ENCODE peak calls at places on chromosomes 13 and 19, in four cellular contexts. T is H1, L is K562, W is HepG2. H is an unnamed sample.

GRCh38 chr19:10328558-10329429 is 4.5 kb downstream of the RAVER1 start:
- DNase-seq in T (no peak), L (no peak), W (no peak), H (no peak)

GRCh38 chr13:29523199-29523931 is 72.1 kb downstream of the SLC7A1 start:
- DNase-seq in T (no peak), L (no peak), W (no peak), H (no peak)

GRCh38 chr19:17325881-17326594 is 8.6 kb downstream of the ANO8 start:
- DNase-seq in T (no peak), L (no peak), W (no peak), H (no peak)

GRCh38 chr13:40316301-40316700 is 350.1 kb downstream of the FOXO1 start:
- DNase-seq in T (no peak), L (no peak), W (no peak), H (no peak)

GRCh38 chr19:14561832-14562351 is 10.0 kb downstream of the NDUFB7 start:
- DNase-seq in T (no peak), L (no peak), W (no peak), H (no peak)

GRCh38 chr19:29845576-29846176 is 33.9 kb downstream of the CCNE1 start:
- DNase-seq in T (no peak), L (peak), W (no peak), H (peak)

GRCh38 chr13:110421696-110422395 is 114.8 kb downstream of the COL4A2 start:
- DNase-seq in T (no peak), L (no peak), W (no peak), H (no peak)

GRCh38 chr13:48626726-48627451 is 26.8 kb upstream of the CYSLTR2 start:
- DNase-seq in T (no peak), L (no peak), W (peak), H (no peak)

GRCh38 chr13:51739403-51740112 is 64.4 kb downstream of the DHRS12 start:
- DNase-seq in T (no peak), L (no peak), W (no peak), H (no peak)

GRCh38 chr13:51955281-51955771 is 55.9 kb downstream of the ATP7B start:
- DNase-seq in T (no peak), L (peak), W (no peak), H (no peak)

GRCh38 chr13:23514076-23514475 is 56.1 kb upstream of the TNFRSF19 start:
- DNase-seq in T (no peak), L (no peak), W (no peak), H (no peak)

GRCh38 chr19:46404884-46405658 is 8.3 kb downstream of the CCDC8 start:
- DNase-seq in T (no peak), L (peak), W (peak), H (peak)

GRCh38 chr13:114131581-114132418 is 623 bp downstream of the RASA3 start:
- DNase-seq in T (no peak), L (peak), W (no peak), H (peak)

GRCh38 chr19:3556978-3557460 is 367 bp downstream of the MFSD12 start:
- DNase-seq in T (no peak), L (peak), W (no peak), H (no peak)

GRCh38 chr19:33468361-33469170 is 53.0 kb downstream of the PEPD start:
- DNase-seq in T (no peak), L (no peak), W (no peak), H (no peak)

GRCh38 chr19:44677019-44677809 is 5.9 kb downstream of the CEACAM19 start:
- DNase-seq in T (peak), L (peak), W (no peak), H (peak)

GRCh38 chr13:92390217-92390616 is 836.4 kb upstream of the GPC6 start:
- DNase-seq in T (no peak), L (no peak), W (no peak), H (no peak)

GRCh38 chr13:55439450-55439849 is 1701.3 kb upstream of the PRR20A start:
- DNase-seq in T (no peak), L (no peak), W (no peak), H (no peak)

GRCh38 chr13:21318891-21319532 is 140.1 kb downstream of the ZDHHC20 start:
- DNase-seq in T (no peak), L (no peak), W (no peak), H (no peak)

GRCh38 chr19:6450166-6450565 is 9.4 kb downstream of the SLC25A23 start:
- DNase-seq in T (no peak), L (no peak), W (no peak), H (no peak)

GRCh38 chr13:54573186-54573585 is 1544.6 kb downstream of the OLFM4 start:
- DNase-seq in T (no peak), L (no peak), W (no peak), H (no peak)

GRCh38 chr13:72437458-72437857 is 290.0 kb downstream of the MZT1 start:
- DNase-seq in T (no peak), L (no peak), W (no peak), H (no peak)

GRCh38 chr19:40612831-40613668 is 11.9 kb downstream of the LTBP4 start:
- DNase-seq in T (peak), L (peak), W (no peak), H (peak)

GRCh38 chr19:43789029-43789428 is 8.3 kb upstream of the KCNN4 start:
- DNase-seq in T (no peak), L (peak), W (no peak), H (no peak)

GRCh38 chr19:32599736-32600157 is 18.8 kb downstream of the PDCD5 start:
- DNase-seq in T (no peak), L (peak), W (peak), H (peak)

GRCh38 chr19:51632126-51632525 is 1.9 kb upstream of the SIGLEC5 start:
- DNase-seq in T (no peak), L (no peak), W (no peak), H (no peak)

GRCh38 chr19:51640371-51640770 is 6.3 kb downstream of the SIGLEC14 start:
- DNase-seq in T (no peak), L (no peak), W (no peak), H (no peak)

GRCh38 chr19:51639916-51640315 is 6.7 kb downstream of the SIGLEC14 start:
- DNase-seq in T (no peak), L (no peak), W (no peak), H (no peak)

GRCh38 chr19:51641648-51642047 is 5.0 kb downstream of the SIGLEC14 start:
- DNase-seq in T (no peak), L (no peak), W (no peak), H (no peak)

DNA sequence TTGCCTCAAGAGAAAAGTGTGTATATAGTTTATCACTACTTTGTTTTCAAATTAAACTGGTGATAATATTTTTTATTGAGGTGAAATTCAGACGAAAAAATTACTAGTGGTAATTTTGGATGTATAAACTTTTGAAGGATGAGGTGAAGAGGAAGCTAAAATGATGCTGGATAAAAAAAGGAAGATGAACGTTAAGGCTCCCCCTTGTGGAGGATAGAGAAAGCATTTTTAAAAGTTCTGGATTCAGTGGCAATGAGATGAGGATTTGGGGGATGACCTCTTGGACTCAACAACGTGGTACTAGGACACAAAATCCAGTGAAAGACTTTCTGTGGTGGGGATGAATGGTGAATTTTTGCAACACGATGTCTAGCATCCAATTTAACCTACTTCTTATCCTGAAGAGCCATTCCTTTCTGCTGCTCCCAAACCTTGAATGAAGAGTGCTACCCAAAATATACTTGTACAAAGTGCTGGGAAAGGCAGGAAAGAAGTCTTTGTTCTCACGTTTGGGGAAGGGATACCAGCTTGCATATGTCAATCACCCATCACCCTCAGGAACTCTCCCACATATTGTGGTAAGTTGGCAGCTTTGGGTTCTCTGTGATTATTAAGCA is 7.3 kb upstream of the SIGLEC5 start:
- DNase-seq in T (no peak), L (peak), W (peak), H (peak)
- TF ChIP-seq RNF2 in T (no peak), L (no peak), W (no peak), H (no peak)

DNA sequence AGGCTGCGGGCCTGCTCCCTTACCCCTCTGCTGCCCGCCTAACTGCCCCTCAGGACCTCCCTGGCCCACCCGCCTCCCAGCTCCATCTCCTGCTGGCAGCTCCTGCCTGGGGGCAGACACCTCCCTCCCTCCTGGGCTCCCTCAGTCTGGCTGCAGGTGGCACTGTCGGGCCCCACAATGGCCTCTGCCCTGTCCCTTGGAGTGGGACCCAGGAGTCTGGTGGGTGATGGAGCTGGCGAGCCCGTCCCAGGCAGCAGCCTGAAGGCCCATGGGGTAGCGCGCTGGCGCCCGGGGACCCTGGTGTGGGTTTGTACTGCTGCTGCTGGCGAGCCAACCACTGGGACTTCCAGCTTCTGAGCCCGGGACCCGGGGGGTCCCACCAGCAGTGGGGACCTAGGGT is 83.6 kb downstream of the KDM4B start:
- DNase-seq in T (no peak), L (no peak), W (no peak), H (no peak)
- H3K4me2 ChIP-seq in T (no peak), L (no peak), W (no peak), H (no peak)

GRCh38 chr19:12872941-12873890 is 8.0 kb downstream of the DNASE2 start:
- DNase-seq in T (peak), L (peak), W (peak), H (peak)
- TF ChIP-seq RNF2 in T (no peak), L (no peak), W (no peak), H (no peak)

DNA sequence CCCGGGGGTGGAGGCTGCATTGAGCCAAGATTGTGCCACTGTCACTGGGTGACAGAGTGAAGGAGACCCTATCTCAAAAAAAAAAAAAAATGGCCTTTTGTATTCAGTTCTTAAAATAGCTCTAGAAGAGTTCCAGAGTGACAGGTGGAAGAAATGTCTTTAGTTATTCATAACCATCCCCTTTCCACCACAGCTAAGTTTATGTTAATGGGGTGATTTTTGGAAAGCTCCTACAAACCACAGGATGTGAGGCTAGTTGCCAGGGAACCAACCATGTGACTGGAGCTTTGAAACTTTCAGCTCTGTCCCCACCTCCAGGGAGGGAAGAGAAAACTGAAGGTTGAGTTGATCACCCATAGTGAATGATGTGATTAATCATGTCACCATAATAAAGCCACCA is 6.9 kb downstream of the ZNF490 start:
- DNase-seq in T (no peak), L (no peak), W (no peak), H (no peak)
- H3K4me2 ChIP-seq in T (no peak), L (no peak), W (no peak), H (no peak)

GRCh38 chr19:19539738-19540703 is 2.0 kb downstream of the CILP2 start:
- DNase-seq in T (peak), L (peak), W (no peak), H (peak)
- TF ChIP-seq RNF2 in T (no peak), L (no peak), W (no peak), H (no peak)

H was measured in A549.